ENCODE peak calls at places on chromosomes 7 and 10, in eight cellular contexts. Z is IMR-90; O is renal cortical epithelial cell; N is AG09319; Y is hepatic stellate cell; W is HEK293T; F is activated CD8-positive, alpha-beta memory T cell treated with anti-CD3 and anti-CD28 coated beads for 24 hours; A is ecto neural progenitor cell. J is an unnamed sample.

GRCh38 chr7:47591655-47592572 is 10.0 kb upstream of the TNS3 start:
- DNase-seq in Z (peak; percentile 81), O (peak; percentile 87), N (no peak), Y (no peak), W (no peak), F (no peak), A (no peak), J (no peak)

GRCh38 chr7:36923831-36924555 is 199.7 kb upstream of the AOAH start:
- DNase-seq in Z (no peak), O (peak; percentile 22), N (no peak), Y (no peak), W (no peak), F (no peak), A (no peak), J (no peak)

GRCh38 chr7:9181356-9181755 is 747.9 kb downstream of the NXPH1 start:
- DNase-seq in Z (no peak), O (peak; percentile 51), N (no peak), Y (no peak), W (no peak), F (no peak), A (no peak), J (no peak)

GRCh38 chr7:130147710-130148325 is 57.4 kb downstream of the TMEM209 start:
- DNase-seq in Z (no peak), O (no peak), N (no peak), Y (no peak), W (no peak), F (no peak), A (no peak), J (no peak)

GRCh38 chr7:51000956-51001355 is 218.3 kb upstream of the GRB10 start:
- DNase-seq in Z (no peak), O (peak; percentile 9), N (no peak), Y (no peak), W (no peak), F (no peak), A (no peak), J (no peak)

GRCh38 chr7:143381427-143382125 is 431 bp downstream of the ZYX start:
- DNase-seq in Z (peak; percentile 79), O (peak; percentile 56), N (peak; percentile 75), Y (peak; percentile 79), W (peak; percentile 53), F (peak; percentile 68), A (no peak), J (peak; percentile 59)

GRCh38 chr7:40640566-40640965 is 505.8 kb downstream of the SUGCT start:
- DNase-seq in Z (peak; percentile 49), O (no peak), N (peak; percentile 38), Y (no peak), W (no peak), F (no peak), A (no peak), J (no peak)

GRCh38 chr7:141563956-141564623 is 12.9 kb downstream of the AGK start:
- DNase-seq in Z (no peak), O (no peak), N (no peak), Y (no peak), W (no peak), F (no peak), A (no peak), J (no peak)

GRCh38 chr10:2111936-2112335 is 374.6 kb upstream of the ADARB2 start:
- DNase-seq in Z (no peak), O (peak; percentile 99), N (no peak), Y (no peak), W (no peak), F (no peak), A (no peak), J (no peak)

GRCh38 chr7:40213856-40214255 is 79.1 kb downstream of the SUGCT start:
- DNase-seq in Z (peak; percentile 14), O (no peak), N (no peak), Y (no peak), W (no peak), F (no peak), A (no peak), J (no peak)

GRCh38 chr7:34330308-34330707 is 327.7 kb upstream of the NPSR1 start:
- DNase-seq in Z (no peak), O (peak; percentile 27), N (no peak), Y (no peak), W (no peak), F (no peak), A (no peak), J (no peak)

GRCh38 chr7:123562121-123562520 is 4.5 kb upstream of the NDUFA5 start:
- DNase-seq in Z (no peak), O (no peak), N (no peak), Y (no peak), W (no peak), F (no peak), A (no peak), J (no peak)

GRCh38 chr10:43969506-43969905 is 320.8 kb upstream of the ZNF32 start:
- DNase-seq in Z (no peak), O (no peak), N (no peak), Y (no peak), W (no peak), F (peak; percentile 26), A (peak; percentile 33), J (no peak)

GRCh38 chr10:109892885-109893284 is 30.4 kb downstream of the XPNPEP1 start:
- DNase-seq in Z (no peak), O (no peak), N (no peak), Y (no peak), W (no peak), F (no peak), A (no peak), J (no peak)

GRCh38 chr7:5448378-5449042 is 24.9 kb upstream of the TNRC18 start:
- DNase-seq in Z (no peak), O (no peak), N (no peak), Y (no peak), W (no peak), F (no peak), A (no peak), J (no peak)

GRCh38 chr7:80468931-80469714 is 42.7 kb downstream of the GNAT3 start:
- DNase-seq in Z (peak; percentile 76), O (no peak), N (no peak), Y (no peak), W (no peak), F (no peak), A (no peak), J (no peak)

GRCh38 chr7:38069052-38069451 is 109.0 kb upstream of the STARD3NL start:
- DNase-seq in Z (no peak), O (no peak), N (no peak), Y (no peak), W (no peak), F (no peak), A (no peak), J (no peak)

GRCh38 chr7:90563286-90563685 is 32.8 kb upstream of the CDK14 start:
- DNase-seq in Z (no peak), O (peak; percentile 19), N (peak; percentile 5), Y (no peak), W (no peak), F (no peak), A (no peak), J (no peak)

GRCh38 chr10:130500251-130501000 is 364.2 kb downstream of the GLRX3 start:
- DNase-seq in Z (no peak), O (no peak), N (no peak), Y (no peak), W (no peak), F (peak; percentile 30), A (peak; percentile 28), J (no peak)

GRCh38 chr10:51397695-51398094 is 301.7 kb downstream of the CSTF2T start:
- DNase-seq in Z (peak; percentile 84), O (peak; percentile 90), N (peak; percentile 18), Y (peak; percentile 50), W (no peak), F (no peak), A (no peak), J (no peak)

GRCh38 chr10:22823109-22823508 is 104.7 kb upstream of the ARMC3 start:
- DNase-seq in Z (peak; percentile 85), O (peak; percentile 99), N (no peak), Y (peak; percentile 50), W (no peak), F (no peak), A (no peak), J (peak; percentile 33)

GRCh38 chr7:117871401-117871777 is 1.9 kb downstream of the CTTNBP2 start:
- DNase-seq in Z (no peak), O (no peak), N (no peak), Y (no peak), W (no peak), F (no peak), A (no peak), J (no peak)

GRCh38 chr7:69036301-69036700 is 562.0 kb upstream of the AUTS2 start:
- DNase-seq in Z (no peak), O (no peak), N (no peak), Y (no peak), W (no peak), F (no peak), A (no peak), J (no peak)

GRCh38 chr10:87960230-87960629 is 96.8 kb downstream of the PTEN start:
- DNase-seq in Z (peak; percentile 46), O (peak; percentile 14), N (no peak), Y (no peak), W (no peak), F (no peak), A (no peak), J (no peak)

GRCh38 chr7:2706685-2707126 is 18.7 kb downstream of the AMZ1 start:
- DNase-seq in Z (no peak), O (no peak), N (no peak), Y (no peak), W (no peak), F (no peak), A (no peak), J (no peak)

GRCh38 chr7:74453321-74454011 is at the start of gene GTF2IRD1:
- DNase-seq in Z (peak; percentile 73), O (no peak), N (peak; percentile 52), Y (peak; percentile 94), W (peak; percentile 87), F (peak; percentile 69), A (peak; percentile 90), J (peak; percentile 91)

GRCh38 chr10:1324914-1325313 is 268.7 kb downstream of the WDR37 start:
- DNase-seq in Z (no peak), O (no peak), N (no peak), Y (no peak), W (no peak), F (peak; percentile 17), A (no peak), J (no peak)

GRCh38 chr10:119480667-119481066 is 61.9 kb downstream of the RGS10 start:
- DNase-seq in Z (no peak), O (no peak), N (no peak), Y (no peak), W (no peak), F (no peak), A (no peak), J (no peak)

GRCh38 chr7:131110294-131111080 is 217.2 kb upstream of the MKLN1 start:
- DNase-seq in Z (peak; percentile 34), O (peak; percentile 31), N (no peak), Y (peak; percentile 37), W (no peak), F (no peak), A (no peak), J (peak; percentile 37)

GRCh38 chr10:34764347-34764991 is 50.6 kb downstream of the PARD3 start:
- DNase-seq in Z (no peak), O (no peak), N (no peak), Y (no peak), W (no peak), F (no peak), A (no peak), J (no peak)

GRCh38 chr10:18261063-18261462 is 120.8 kb downstream of the CACNB2 start:
- DNase-seq in Z (no peak), O (no peak), N (no peak), Y (no peak), W (no peak), F (no peak), A (no peak), J (peak; percentile 15)

GRCh38 chr7:86932038-86932512 is 127.4 kb downstream of the ELAPOR2 start:
- DNase-seq in Z (peak; percentile 60), O (no peak), N (peak; percentile 93), Y (peak; percentile 27), W (no peak), F (no peak), A (no peak), J (no peak)

GRCh38 chr10:117518246-117518645 is 24.3 kb upstream of the EMX2 start:
- DNase-seq in Z (no peak), O (no peak), N (no peak), Y (no peak), W (no peak), F (no peak), A (peak; percentile 38), J (no peak)

GRCh38 chr7:50307368-50308012 is 3.0 kb downstream of the IKZF1 start:
- DNase-seq in Z (no peak), O (no peak), N (no peak), Y (no peak), W (no peak), F (no peak), A (no peak), J (no peak)